ENCODE peak calls at places on chromosomes 6 and 20, in seven cellular contexts. Y is neuronal stem cell; Q is stomach; U is NCI-H1436 treated with DMSO at 0.1 percent for 48 hours; V is activated T-helper 9 cell treated with anti-CD3 and anti-CD28 coated beads, Interleukin-2, amount 50 U/mL, for 16 hours; K is naive B cell; L is B cell. T is an unnamed sample.

GRCh38 chr6:33978593-33979150 is 167.2 kb downstream of the GRM4 start:
- DNase-seq in Y (no peak), Q (no peak), U (no peak), V (no peak), K (no peak), L (no peak), T (no peak)

GRCh38 chr6:103875221-103875620 is 984.5 kb downstream of the HACE1 start:
- DNase-seq in Y (no peak), Q (no peak), U (no peak), V (no peak), K (no peak), L (no peak), T (no peak)

GRCh38 chr20:51014797-51015722 is 7.8 kb downstream of the KCNG1 start:
- DNase-seq in Y (peak; percentile 70), Q (peak; percentile 35), U (no peak), V (no peak), K (no peak), L (no peak), T (no peak)

GRCh38 chr20:50928469-50928868 is 2.8 kb downstream of the ADNP start:
- DNase-seq in Y (no peak), Q (no peak), U (no peak), V (no peak), K (no peak), L (no peak), T (no peak)

GRCh38 chr6:24851086-24851485 is 52.4 kb upstream of the ARMH2 start:
- DNase-seq in Y (no peak), Q (no peak), U (no peak), V (no peak), K (no peak), L (no peak), T (no peak)

GRCh38 chr6:35244551-35244950 is 15.0 kb upstream of the ZNF76 start:
- DNase-seq in Y (no peak), Q (no peak), U (no peak), V (no peak), K (no peak), L (no peak), T (no peak)

GRCh38 chr6:125206389-125206788 is 52.8 kb downstream of the TPD52L1 start:
- DNase-seq in Y (no peak), Q (no peak), U (no peak), V (no peak), K (no peak), L (no peak), T (no peak)

GRCh38 chr6:1240766-1241165 is 71.1 kb upstream of the FOXQ1 start:
- DNase-seq in Y (no peak), Q (no peak), U (no peak), V (no peak), K (no peak), L (no peak), T (no peak)

GRCh38 chr6:144546807-144547206 is 261.7 kb downstream of the UTRN start:
- DNase-seq in Y (no peak), Q (no peak), U (no peak), V (no peak), K (no peak), L (no peak), T (no peak)